ENCODE peak calls at places on chromosomes 4 and X, in four cellular contexts. L is GM12892, J is endothelial cell of umbilical vein, D is breast epithelium. R is an unnamed sample.

GRCh38 chr4:165864228-165864627 is 8.8 kb upstream of the TLL1 start:
- DNase-seq in J (peak), D (no peak), L (no peak), R (no peak)

GRCh38 chr4:47926667-47927258 is 12.4 kb upstream of the NFXL1 start:
- DNase-seq in J (peak), L (no peak), D (no peak), R (peak)

GRCh38 chrX:72084114-72084513 is 47.6 kb downstream of the RTL5 start:
- DNase-seq in J (no peak), D (no peak), L (no peak), R (no peak)

GRCh38 chr4:8083086-8083825 is 75.4 kb downstream of the ABLIM2 start:
- DNase-seq in L (no peak), J (no peak), D (no peak), R (no peak)

GRCh38 chr4:144787365-144788263 is 141.7 kb downstream of the HHIP start:
- DNase-seq in D (no peak), L (peak), J (peak), R (no peak)

GRCh38 chr4:159765402-159765801 is 662.5 kb downstream of the RAPGEF2 start:
- DNase-seq in D (no peak), J (no peak), L (no peak), R (no peak)

GRCh38 chrX:148574247-148574973 is 74.0 kb downstream of the AFF2 start:
- DNase-seq in L (no peak), D (no peak), J (no peak), R (no peak)

GRCh38 chrX:39242187-39242586 is 440.9 kb downstream of the MID1IP1 start:
- DNase-seq in L (no peak), J (peak), D (no peak), R (peak)

GRCh38 chr4:48047421-48047844 is 30.9 kb downstream of the NIPAL1 start:
- DNase-seq in D (no peak), L (no peak), J (no peak), R (no peak)

GRCh38 chr4:184462724-184463123 is 11.6 kb downstream of the IRF2 start:
- DNase-seq in J (no peak), D (no peak), L (no peak), R (no peak)

GRCh38 chr4:107801766-107802211 is 22.9 kb upstream of the SGMS2 start:
- DNase-seq in D (no peak), J (no peak), L (no peak), R (no peak)

GRCh38 chr4:150009533-150009932 is 68.7 kb upstream of the DCLK2 start:
- DNase-seq in L (no peak), D (no peak), J (no peak), R (no peak)

GRCh38 chr4:76058888-76059426 is 15.6 kb upstream of the ART3 start:
- DNase-seq in J (no peak), D (no peak), L (no peak), R (no peak)

GRCh38 chr4:100014616-100015015 is 64.5 kb upstream of the H2AZ1 start:
- DNase-seq in L (no peak), D (no peak), J (no peak), R (no peak)

GRCh38 chrX:147174596-147174995 is 360.1 kb upstream of the CXorf51A start:
- DNase-seq in J (no peak), D (no peak), L (no peak), R (no peak)
- TF ChIP-seq POLR2A in J (no peak), D (no peak), L (no peak), R (no peak)

GRCh38 chr4:155954939-155955338 is 1.3 kb upstream of the CTSO start:
- DNase-seq in D (no peak), L (no peak), J (no peak), R (no peak)

GRCh38 chr4:155954118-155954503 is 445 bp upstream of the CTSO start:
- DNase-seq in D (no peak), J (no peak), L (no peak), R (no peak)

GRCh38 chr4:155952546-155952945 is 1.1 kb downstream of the CTSO start:
- DNase-seq in L (no peak), J (peak), D (no peak), R (no peak)

GRCh38 chr4:155950461-155950860 is 3.2 kb downstream of the CTSO start:
- DNase-seq in L (no peak), J (no peak), D (no peak), R (no peak)

DNA sequence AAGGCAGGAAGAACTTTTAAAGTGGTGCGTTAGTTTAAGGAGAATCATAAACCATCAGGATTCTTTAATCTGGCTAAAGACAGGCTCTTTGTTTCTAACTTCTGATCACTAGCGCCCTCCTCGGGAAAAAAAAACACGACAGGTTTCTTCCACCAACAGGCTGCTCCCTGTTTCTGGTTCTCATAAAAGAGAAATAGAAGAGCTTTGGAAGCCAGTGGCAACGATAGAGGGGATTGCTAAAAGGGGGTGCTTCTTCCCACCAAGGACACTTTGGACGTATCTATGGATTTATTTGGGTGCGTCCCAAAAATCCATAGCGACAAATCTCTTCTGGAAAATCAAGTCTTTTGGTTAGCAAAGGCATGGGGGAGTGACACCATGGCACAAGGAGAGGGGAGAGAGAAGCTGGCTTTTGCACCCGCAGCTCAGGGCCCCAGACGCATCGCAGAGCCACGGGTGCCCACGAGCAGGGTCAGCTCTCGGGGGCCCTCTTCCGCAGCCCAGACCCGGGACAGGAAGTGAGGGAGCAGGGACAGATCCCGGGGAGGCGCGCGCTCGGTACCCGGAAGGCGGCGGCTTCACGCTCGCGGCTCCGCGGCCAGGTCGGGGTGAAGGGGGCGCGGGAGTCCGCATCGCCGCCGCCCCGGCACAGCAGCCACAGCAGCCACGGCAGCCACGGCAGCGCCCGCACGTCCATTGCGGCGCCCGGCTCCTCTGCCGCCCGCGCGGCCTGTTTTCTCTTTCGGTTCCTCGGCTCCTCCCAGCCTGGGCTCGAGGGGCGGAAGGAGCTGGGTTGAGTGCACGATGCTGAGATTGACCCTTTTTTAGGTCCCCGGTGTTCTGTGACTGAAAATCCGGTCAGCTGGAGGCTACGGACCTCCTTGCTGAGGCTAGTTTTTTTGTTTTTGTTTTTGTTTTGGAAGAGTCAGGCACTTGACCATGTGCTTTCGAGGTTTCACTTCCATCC is at the start of gene CTSO:
- DNase-seq in D (peak), L (peak), J (peak), R (peak)
- TF ChIP-seq POLR2AphosphoS5 in D (peak), L (peak), J (peak), R (peak)

DNA sequence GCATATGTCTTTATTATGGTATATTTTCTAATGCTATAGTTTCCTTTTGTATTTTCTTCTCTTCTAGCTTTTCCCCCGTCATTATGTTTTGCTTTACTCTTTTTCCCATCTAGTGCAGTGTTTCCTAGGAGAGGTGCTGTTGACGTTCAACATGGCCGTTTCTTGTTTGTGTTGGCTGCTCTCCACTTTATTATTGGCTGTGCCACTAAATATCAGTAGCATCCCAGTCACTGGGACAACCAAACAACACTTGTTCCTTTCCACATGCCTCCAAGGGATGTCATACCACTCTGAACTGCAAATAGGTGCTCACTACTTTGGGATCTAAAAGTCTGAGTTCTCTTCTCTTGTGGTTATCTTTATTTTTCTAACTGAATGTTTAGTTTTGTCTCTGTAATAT is 26.5 kb downstream of the GBA3 start:
- DNase-seq in L (no peak), D (no peak), J (no peak), R (no peak)
- TF ChIP-seq POLR2A in L (no peak), D (no peak), J (no peak), R (no peak)

GRCh38 chr4:151666501-151666900 is 94.3 kb downstream of the GATB start:
- DNase-seq in J (no peak), L (no peak), D (no peak), R (no peak)

GRCh38 chr4:151667666-151668065 is 93.1 kb downstream of the GATB start:
- DNase-seq in J (no peak), L (no peak), D (no peak), R (no peak)

GRCh38 chr4:151665442-151666127 is 95.2 kb downstream of the GATB start:
- DNase-seq in D (no peak), L (no peak), J (no peak), R (no peak)

GRCh38 chr4:151668687-151669402 is 92.0 kb downstream of the GATB start:
- DNase-seq in L (no peak), J (no peak), D (peak), R (no peak)

DNA sequence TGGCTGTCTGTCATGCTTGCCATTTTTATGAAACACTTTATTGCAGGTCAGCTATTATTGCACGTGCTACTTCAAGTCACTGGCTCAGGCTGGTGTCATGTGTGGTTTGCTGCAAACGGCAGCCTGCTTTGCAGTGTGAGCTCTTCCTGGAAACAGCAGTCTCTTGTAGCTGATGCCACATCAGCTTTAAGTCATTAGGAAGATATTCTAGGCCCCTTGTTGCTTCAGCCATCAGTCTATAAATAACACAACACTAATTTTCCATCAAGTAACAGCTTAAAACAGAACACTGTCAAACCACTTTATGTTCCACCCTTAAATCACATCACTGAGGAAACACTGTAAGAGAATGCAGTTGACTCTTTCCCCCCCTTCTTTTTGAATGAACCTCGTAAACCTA is 93.8 kb downstream of the GATB start:
- DNase-seq in D (no peak), L (no peak), J (no peak), R (no peak)
- TF ChIP-seq POLR2AphosphoS5 in D (no peak), L (no peak), J (no peak), R (no peak)

DNA sequence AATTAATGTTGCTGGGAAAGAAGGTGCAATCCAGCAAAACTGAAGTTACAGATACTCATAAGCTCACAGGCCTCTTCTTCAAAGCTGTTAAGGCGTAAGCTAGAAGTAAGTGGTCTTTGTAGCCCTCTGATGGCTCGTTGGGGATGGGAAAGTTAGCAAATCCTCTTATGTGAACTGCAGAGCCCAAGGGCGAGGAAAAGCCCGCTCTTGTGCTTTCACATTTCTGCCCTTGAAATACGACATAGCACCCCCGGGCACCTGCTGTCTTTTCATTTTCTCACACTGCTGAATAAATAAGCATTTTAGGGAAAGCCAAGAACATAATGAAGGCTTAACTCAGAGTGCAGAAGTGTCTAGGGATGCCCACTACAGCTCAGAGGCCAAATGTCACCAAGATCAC is 73.1 kb upstream of the SORBS2 start:
- DNase-seq in J (no peak), D (no peak), L (no peak), R (no peak)
- TF ChIP-seq POLR2A in J (no peak), D (no peak), L (no peak), R (no peak)

GRCh38 chr4:168797176-168797575 is 212.9 kb downstream of the CBR4 start:
- DNase-seq in L (no peak), D (no peak), J (peak), R (no peak)

GRCh38 chr4:168796362-168797106 is 213.5 kb downstream of the CBR4 start:
- DNase-seq in J (peak), D (no peak), L (no peak), R (no peak)

GRCh38 chr4:168795346-168795745 is 214.7 kb downstream of the CBR4 start:
- DNase-seq in D (no peak), L (no peak), J (no peak), R (no peak)

GRCh38 chr4:168794881-168795280 is 215.2 kb downstream of the CBR4 start:
- DNase-seq in D (no peak), J (no peak), L (no peak), R (no peak)

GRCh38 chr4:168797738-168798375 is 212.2 kb downstream of the CBR4 start:
- DNase-seq in D (no peak), J (peak), L (no peak), R (no peak)
- TF ChIP-seq POLR2AphosphoS5 in D (no peak), J (no peak), L (no peak), R (no peak)